ENCODE peak calls at places on chromosomes 1 and 21, in eight cellular contexts. Z is adipocyte, I is cardiac fibroblast, K is nucleus accumbens, V is NCI-H526, S is endothelial cell, E is HEK293T, T is T-helper 17 cell. H is an unnamed sample.

GRCh38 chr1:206923009-206923960 is 1.5 kb upstream of the FCMR start:
- DNase-seq in Z (no peak), I (no peak), K (no peak), V (no peak), S (no peak), E (no peak), T (no peak), H (no peak)

GRCh38 chr1:181128592-181129497 is 40.3 kb downstream of the IER5 start:
- DNase-seq in Z (no peak), I (no peak), K (no peak), V (no peak), S (no peak), E (no peak), T (no peak), H (no peak)

GRCh38 chr1:62144238-62144831 is 50.3 kb upstream of the L1TD1 start:
- DNase-seq in Z (peak; percentile 83), I (peak; percentile 65), K (no peak), V (peak; percentile 60), S (peak; percentile 61), E (peak; percentile 66), T (no peak), H (peak; percentile 30)

GRCh38 chr1:230979389-230979716 is 459 bp downstream of the ARV1 start:
- DNase-seq in Z (no peak), I (no peak), K (no peak), V (no peak), S (no peak), E (no peak), T (no peak), H (no peak)

GRCh38 chr1:25744636-25745425 is 55.2 kb upstream of the SELENON start:
- DNase-seq in Z (no peak), I (no peak), K (no peak), V (no peak), S (no peak), E (no peak), T (no peak), H (no peak)

GRCh38 chr1:15876357-15876756 is 28.9 kb downstream of the SPEN start:
- DNase-seq in Z (no peak), I (no peak), K (no peak), V (no peak), S (peak; percentile 37), E (peak; percentile 76), T (no peak), H (no peak)

GRCh38 chr21:45577806-45578801 is 35.9 kb upstream of the SLC19A1 start:
- DNase-seq in Z (no peak), I (no peak), K (no peak), V (peak; percentile 51), S (no peak), E (no peak), T (no peak), H (no peak)

GRCh38 chr1:75426688-75427087 is 184.2 kb downstream of the SLC44A5 start:
- DNase-seq in Z (no peak), I (no peak), K (no peak), V (no peak), S (no peak), E (no peak), T (no peak), H (no peak)

GRCh38 chr1:3460653-3461237 is 6.3 kb downstream of the ARHGEF16 start:
- DNase-seq in Z (no peak), I (peak; percentile 42), K (no peak), V (no peak), S (no peak), E (no peak), T (no peak), H (no peak)

GRCh38 chr21:39696620-39697019 is 48.4 kb upstream of the IGSF5 start:
- DNase-seq in Z (no peak), I (no peak), K (no peak), V (no peak), S (no peak), E (no peak), T (no peak), H (no peak)

GRCh38 chr1:219340796-219341195 is 167.1 kb downstream of the LYPLAL1 start:
- DNase-seq in Z (peak; percentile 28), I (peak; percentile 51), K (no peak), V (no peak), S (no peak), E (no peak), T (no peak), H (no peak)

GRCh38 chr21:42398130-42398394 is 2.2 kb upstream of the TMPRSS3 start:
- DNase-seq in Z (no peak), I (no peak), K (no peak), V (no peak), S (no peak), E (no peak), T (no peak), H (no peak)

GRCh38 chr1:100038401-100039306 is 68.9 kb downstream of the SLC35A3 start:
- DNase-seq in Z (peak; percentile 79), I (peak; percentile 70), K (no peak), V (peak; percentile 78), S (peak; percentile 46), E (peak; percentile 50), T (peak; percentile 44), H (peak; percentile 51)

GRCh38 chr1:212532469-212533235 is 75.9 kb upstream of the ATF3 start:
- DNase-seq in Z (no peak), I (no peak), K (no peak), V (no peak), S (no peak), E (no peak), T (no peak), H (no peak)

GRCh38 chr1:197737916-197738315 is 37.4 kb downstream of the DENND1B start:
- DNase-seq in Z (no peak), I (no peak), K (no peak), V (no peak), S (no peak), E (no peak), T (no peak), H (no peak)

GRCh38 chr1:28591708-28592313 is at the start of gene RAB42:
- DNase-seq in Z (peak; percentile 47), I (no peak), K (no peak), V (peak; percentile 42), S (no peak), E (no peak), T (no peak), H (no peak)

GRCh38 chr1:198598796-198599321 is 40.0 kb upstream of the PTPRC start:
- DNase-seq in Z (no peak), I (no peak), K (no peak), V (no peak), S (no peak), E (no peak), T (no peak), H (peak; percentile 93)

GRCh38 chr1:54228638-54229079 is 28.7 kb downstream of the MRPL37 start:
- DNase-seq in Z (no peak), I (no peak), K (no peak), V (no peak), S (no peak), E (no peak), T (no peak), H (no peak)